ENCODE peak calls at places on chromosomes 11 and 22, in nine cellular contexts. One of them, this sample, is unnamed.

GRCh38 chr11:102837151-102837550 is 6.3 kb downstream of the MMP3 start:
- DNase-seq in Right ventricle myocardium superior: no peak
- DNase-seq in activated naive CD8-positive, alpha-beta T cell treated with anti-CD3 and anti-CD28 coated beads, Interleukin-2, amount 50 U/mL, for 24 hours: no peak
- DNase-seq in activated CD4-positive, alpha-beta T cell treated with anti-CD3 and anti-CD28 coated beads for 24 hours: no peak
- DNase-seq in iris pigment epithelial cell: no peak
- DNase-seq in heart right ventricle: no peak
- DNase-seq in NCI-H1092 treated with DMSO at 0.1 percent for 48 hours: no peak
- DNase-seq in RKO: no peak
- DNase-seq in PC-9: peak; percentile 5
- DNase-seq in this sample: no peak

GRCh38 chr11:117985953-117986887 is at the start of gene IL10RA:
- DNase-seq in Right ventricle myocardium superior: peak; percentile 93
- DNase-seq in heart right ventricle: peak; percentile 88
- DNase-seq in iris pigment epithelial cell: peak; percentile 66
- DNase-seq in activated CD4-positive, alpha-beta T cell treated with anti-CD3 and anti-CD28 coated beads for 24 hours: peak; percentile 63
- DNase-seq in RKO: peak; percentile 87
- DNase-seq in NCI-H1092 treated with DMSO at 0.1 percent for 48 hours: peak; percentile 55
- DNase-seq in PC-9: no peak
- DNase-seq in activated naive CD8-positive, alpha-beta T cell treated with anti-CD3 and anti-CD28 coated beads, Interleukin-2, amount 50 U/mL, for 24 hours: peak; percentile 89
- DNase-seq in this sample: peak; percentile 86

GRCh38 chr11:24617856-24618255 is 121.0 kb downstream of the LUZP2 start:
- DNase-seq in PC-9: no peak
- DNase-seq in activated CD4-positive, alpha-beta T cell treated with anti-CD3 and anti-CD28 coated beads for 24 hours: no peak
- DNase-seq in iris pigment epithelial cell: no peak
- DNase-seq in Right ventricle myocardium superior: no peak
- DNase-seq in heart right ventricle: no peak
- DNase-seq in RKO: no peak
- DNase-seq in NCI-H1092 treated with DMSO at 0.1 percent for 48 hours: no peak
- DNase-seq in activated naive CD8-positive, alpha-beta T cell treated with anti-CD3 and anti-CD28 coated beads, Interleukin-2, amount 50 U/mL, for 24 hours: no peak
- DNase-seq in this sample: no peak

GRCh38 chr11:61928606-61929005 is 11.2 kb upstream of the RAB3IL1 start:
- DNase-seq in NCI-H1092 treated with DMSO at 0.1 percent for 48 hours: no peak
- DNase-seq in activated CD4-positive, alpha-beta T cell treated with anti-CD3 and anti-CD28 coated beads for 24 hours: no peak
- DNase-seq in RKO: no peak
- DNase-seq in PC-9: no peak
- DNase-seq in Right ventricle myocardium superior: no peak
- DNase-seq in heart right ventricle: no peak
- DNase-seq in activated naive CD8-positive, alpha-beta T cell treated with anti-CD3 and anti-CD28 coated beads, Interleukin-2, amount 50 U/mL, for 24 hours: no peak
- DNase-seq in iris pigment epithelial cell: no peak
- DNase-seq in this sample: no peak

GRCh38 chr11:19110290-19110689 is 6.7 kb upstream of the ZDHHC13 start:
- DNase-seq in PC-9: no peak
- DNase-seq in activated CD4-positive, alpha-beta T cell treated with anti-CD3 and anti-CD28 coated beads for 24 hours: no peak
- DNase-seq in Right ventricle myocardium superior: peak; percentile 69
- DNase-seq in RKO: no peak
- DNase-seq in NCI-H1092 treated with DMSO at 0.1 percent for 48 hours: peak; percentile 69
- DNase-seq in heart right ventricle: peak; percentile 47
- DNase-seq in activated naive CD8-positive, alpha-beta T cell treated with anti-CD3 and anti-CD28 coated beads, Interleukin-2, amount 50 U/mL, for 24 hours: no peak
- DNase-seq in iris pigment epithelial cell: no peak
- DNase-seq in this sample: no peak

GRCh38 chr11:32259641-32260081 is 168.8 kb downstream of the RCN1 start:
- DNase-seq in iris pigment epithelial cell: peak; percentile 90
- DNase-seq in heart right ventricle: no peak
- DNase-seq in RKO: peak; percentile 4
- DNase-seq in Right ventricle myocardium superior: no peak
- DNase-seq in NCI-H1092 treated with DMSO at 0.1 percent for 48 hours: no peak
- DNase-seq in PC-9: peak; percentile 71
- DNase-seq in activated naive CD8-positive, alpha-beta T cell treated with anti-CD3 and anti-CD28 coated beads, Interleukin-2, amount 50 U/mL, for 24 hours: no peak
- DNase-seq in activated CD4-positive, alpha-beta T cell treated with anti-CD3 and anti-CD28 coated beads for 24 hours: no peak
- DNase-seq in this sample: no peak

GRCh38 chr22:39974065-39974464 is 13.9 kb downstream of the TMA7B start:
- DNase-seq in Right ventricle myocardium superior: no peak
- DNase-seq in heart right ventricle: no peak
- DNase-seq in PC-9: no peak
- DNase-seq in iris pigment epithelial cell: no peak
- DNase-seq in activated naive CD8-positive, alpha-beta T cell treated with anti-CD3 and anti-CD28 coated beads, Interleukin-2, amount 50 U/mL, for 24 hours: no peak
- DNase-seq in NCI-H1092 treated with DMSO at 0.1 percent for 48 hours: no peak
- DNase-seq in activated CD4-positive, alpha-beta T cell treated with anti-CD3 and anti-CD28 coated beads for 24 hours: no peak
- DNase-seq in RKO: no peak
- DNase-seq in this sample: no peak

GRCh38 chr11:134360050-134360835 is 28.5 kb downstream of the GLB1L2 start:
- DNase-seq in activated CD4-positive, alpha-beta T cell treated with anti-CD3 and anti-CD28 coated beads for 24 hours: peak; percentile 51
- DNase-seq in iris pigment epithelial cell: peak; percentile 60
- DNase-seq in Right ventricle myocardium superior: peak; percentile 86
- DNase-seq in heart right ventricle: peak; percentile 78
- DNase-seq in activated naive CD8-positive, alpha-beta T cell treated with anti-CD3 and anti-CD28 coated beads, Interleukin-2, amount 50 U/mL, for 24 hours: peak; percentile 84
- DNase-seq in NCI-H1092 treated with DMSO at 0.1 percent for 48 hours: peak; percentile 89
- DNase-seq in RKO: no peak
- DNase-seq in PC-9: no peak
- DNase-seq in this sample: peak; percentile 69

GRCh38 chr11:77082838-77083552 is 16.2 kb downstream of the CAPN5 start:
- DNase-seq in iris pigment epithelial cell: peak; percentile 73
- DNase-seq in NCI-H1092 treated with DMSO at 0.1 percent for 48 hours: no peak
- DNase-seq in activated CD4-positive, alpha-beta T cell treated with anti-CD3 and anti-CD28 coated beads for 24 hours: no peak
- DNase-seq in heart right ventricle: peak; percentile 54
- DNase-seq in PC-9: no peak
- DNase-seq in RKO: no peak
- DNase-seq in activated naive CD8-positive, alpha-beta T cell treated with anti-CD3 and anti-CD28 coated beads, Interleukin-2, amount 50 U/mL, for 24 hours: peak; percentile 56
- DNase-seq in Right ventricle myocardium superior: peak; percentile 72
- DNase-seq in this sample: peak; percentile 84

GRCh38 chr11:45846974-45847907 is at the start of gene CRY2:
- DNase-seq in activated naive CD8-positive, alpha-beta T cell treated with anti-CD3 and anti-CD28 coated beads, Interleukin-2, amount 50 U/mL, for 24 hours: peak; percentile 100
- DNase-seq in PC-9: peak; percentile 88
- DNase-seq in RKO: peak; percentile 96
- DNase-seq in iris pigment epithelial cell: peak; percentile 96
- DNase-seq in NCI-H1092 treated with DMSO at 0.1 percent for 48 hours: peak; percentile 94
- DNase-seq in activated CD4-positive, alpha-beta T cell treated with anti-CD3 and anti-CD28 coated beads for 24 hours: peak; percentile 98
- DNase-seq in heart right ventricle: peak; percentile 100
- DNase-seq in Right ventricle myocardium superior: peak; percentile 100
- DNase-seq in this sample: peak; percentile 100

GRCh38 chr11:82398300-82398815 is 335.3 kb downstream of the FAM181B start:
- DNase-seq in NCI-H1092 treated with DMSO at 0.1 percent for 48 hours: no peak
- DNase-seq in activated CD4-positive, alpha-beta T cell treated with anti-CD3 and anti-CD28 coated beads for 24 hours: no peak
- DNase-seq in PC-9: peak; percentile 61
- DNase-seq in RKO: no peak
- DNase-seq in activated naive CD8-positive, alpha-beta T cell treated with anti-CD3 and anti-CD28 coated beads, Interleukin-2, amount 50 U/mL, for 24 hours: no peak
- DNase-seq in Right ventricle myocardium superior: no peak
- DNase-seq in iris pigment epithelial cell: peak; percentile 2
- DNase-seq in heart right ventricle: no peak
- DNase-seq in this sample: no peak

GRCh38 chr22:19905619-19906276 is 35.8 kb upstream of the COMT start:
- DNase-seq in PC-9: no peak
- DNase-seq in Right ventricle myocardium superior: no peak
- DNase-seq in heart right ventricle: no peak
- DNase-seq in activated CD4-positive, alpha-beta T cell treated with anti-CD3 and anti-CD28 coated beads for 24 hours: no peak
- DNase-seq in NCI-H1092 treated with DMSO at 0.1 percent for 48 hours: no peak
- DNase-seq in RKO: no peak
- DNase-seq in activated naive CD8-positive, alpha-beta T cell treated with anti-CD3 and anti-CD28 coated beads, Interleukin-2, amount 50 U/mL, for 24 hours: no peak
- DNase-seq in iris pigment epithelial cell: no peak
- DNase-seq in this sample: no peak

GRCh38 chr11:23539556-23539955 is 679.3 kb upstream of the CCDC179 start:
- DNase-seq in PC-9: no peak
- DNase-seq in NCI-H1092 treated with DMSO at 0.1 percent for 48 hours: no peak
- DNase-seq in Right ventricle myocardium superior: no peak
- DNase-seq in RKO: no peak
- DNase-seq in heart right ventricle: no peak
- DNase-seq in activated CD4-positive, alpha-beta T cell treated with anti-CD3 and anti-CD28 coated beads for 24 hours: no peak
- DNase-seq in iris pigment epithelial cell: no peak
- DNase-seq in activated naive CD8-positive, alpha-beta T cell treated with anti-CD3 and anti-CD28 coated beads, Interleukin-2, amount 50 U/mL, for 24 hours: no peak
- DNase-seq in this sample: no peak